ENCODE peak calls at places on chromosome 16, in six cellular contexts. Q, S, C, X, K and L are unnamed samples.

GRCh38 chr16:53893731-53894435 is 189.9 kb downstream of the FTO start:
- DNase-seq in Q (peak; percentile 99), C (peak; percentile 28), S (peak; percentile 76), X (peak; percentile 55), K (no peak), L (no peak)

GRCh38 chr16:88685156-88686061 is 898 bp downstream of the SNAI3 start:
- DNase-seq in S (peak; percentile 59), K (no peak), Q (no peak), X (peak; percentile 58), C (no peak), L (no peak)

GRCh38 chr16:3460121-3460520 is 16.6 kb downstream of the NAA60 start:
- DNase-seq in S (no peak), X (no peak), C (no peak), K (no peak), Q (no peak), L (no peak)

GRCh38 chr16:75044800-75045361 is 46.1 kb downstream of the ZNRF1 start:
- DNase-seq in K (no peak), Q (peak; percentile 50), S (peak; percentile 46), X (peak; percentile 55), C (no peak), L (no peak)

GRCh38 chr16:79301036-79301435 is 299.5 kb downstream of the MAF start:
- DNase-seq in Q (no peak), X (no peak), S (no peak), C (no peak), K (no peak), L (no peak)

GRCh38 chr16:56795011-56795410 is 65.1 kb downstream of the NUP93 start:
- DNase-seq in X (no peak), S (no peak), Q (no peak), C (no peak), K (no peak), L (no peak)

GRCh38 chr16:70453891-70454220 is 539 bp upstream of the FCSK start:
- DNase-seq in S (no peak), K (no peak), Q (no peak), X (no peak), C (peak; percentile 84), L (no peak)

GRCh38 chr16:87844374-87844733 is 25.0 kb downstream of the SLC7A5 start:
- DNase-seq in C (peak; percentile 59), X (no peak), Q (no peak), K (no peak), S (no peak), L (no peak)

GRCh38 chr16:48161906-48162305 is 6.1 kb upstream of the ABCC12 start:
- DNase-seq in Q (no peak), S (no peak), X (no peak), K (no peak), C (no peak), L (no peak)

GRCh38 chr16:285146-286055 is 2.4 kb downstream of the PDIA2 start:
- DNase-seq in Q (no peak), X (no peak), S (no peak), C (no peak), K (no peak), L (no peak)